ENCODE peak calls at places on chromosomes 4 and X, in seven cellular contexts. S is SK-N-SH; X is neural progenitor cell; W is CD8-positive, alpha-beta T cell; N is lower lobe of right lung; I is tibial artery; U is upper lobe of right lung. E is an unnamed sample.

GRCh38 chr4:110632506-110633357 is 9.9 kb upstream of the PITX2 start:
- DNase-seq in W (no peak), S (no peak), N (no peak), I (no peak), X (peak; percentile 59), U (no peak), E (no peak)

GRCh38 chr4:78484574-78484973 is 67.0 kb upstream of the ANXA3 start:
- DNase-seq in W (no peak), S (no peak), N (no peak), X (no peak), I (no peak), U (no peak), E (no peak)

GRCh38 chr4:6929735-6930464 is 20.3 kb downstream of the TBC1D14 start:
- DNase-seq in U (no peak), W (no peak), S (no peak), N (no peak), X (peak; percentile 55), I (no peak), E (no peak)

GRCh38 chr4:156237192-156237591 is 283.5 kb upstream of the CTSO start:
- DNase-seq in I (no peak), U (no peak), W (no peak), S (no peak), N (no peak), X (no peak), E (no peak)

GRCh38 chrX:138858438-138858837 is 146.9 kb upstream of the FGF13 start:
- DNase-seq in X (no peak), W (no peak), N (no peak), I (no peak), U (no peak), S (no peak), E (no peak)

GRCh38 chr4:108393870-108394269 is 225.1 kb upstream of the LEF1 start:
- DNase-seq in N (no peak), I (no peak), W (no peak), S (no peak), X (peak; percentile 72), U (no peak), E (no peak)

GRCh38 chrX:149979126-149979644 is 40.9 kb upstream of the EOLA2 start:
- DNase-seq in W (no peak), X (no peak), U (no peak), N (no peak), S (no peak), I (no peak), E (no peak)

GRCh38 chr4:79652232-79652631 is 244.2 kb upstream of the GK2 start:
- DNase-seq in X (no peak), U (no peak), S (no peak), W (no peak), I (no peak), N (no peak), E (no peak)

GRCh38 chr4:93334003-93334402 is 494.6 kb upstream of the ATOH1 start:
- DNase-seq in X (no peak), U (no peak), S (no peak), I (no peak), N (no peak), W (no peak), E (no peak)

GRCh38 chr4:108107729-108108382 is 60.9 kb downstream of the LEF1 start:
- DNase-seq in W (peak; percentile 40), I (no peak), S (no peak), U (no peak), X (no peak), N (no peak), E (no peak)

GRCh38 chrX:70281951-70282350 is at the start of gene RAB41:
- DNase-seq in U (no peak), X (no peak), W (no peak), S (no peak), I (no peak), N (no peak), E (no peak)

GRCh38 chrX:136714626-136715599 is 65.8 kb downstream of the ARHGEF6 start:
- DNase-seq in X (no peak), U (no peak), N (no peak), S (no peak), I (no peak), W (no peak), E (no peak)

GRCh38 chrX:151505796-151506195 is 57.7 kb upstream of the PASD1 start:
- DNase-seq in X (peak; percentile 57), U (no peak), S (peak; percentile 4), N (no peak), W (no peak), I (no peak), E (peak; percentile 54)

GRCh38 chrX:104343408-104344129 is 88.8 kb upstream of the ESX1 start:
- DNase-seq in W (no peak), N (no peak), U (no peak), I (no peak), S (peak; percentile 30), X (peak; percentile 62), E (peak; percentile 86)

GRCh38 chr4:119209077-119209476 is 3.4 kb upstream of the USP53 start:
- DNase-seq in X (no peak), I (no peak), S (no peak), W (no peak), U (no peak), N (no peak), E (no peak)

GRCh38 chr4:74999714-75000309 is 66.9 kb downstream of the PARM1 start:
- DNase-seq in W (no peak), I (no peak), X (no peak), S (no peak), U (no peak), N (no peak), E (no peak)

GRCh38 chr4:145679991-145680455 is at the start of gene C4orf51:
- DNase-seq in W (no peak), X (no peak), U (no peak), S (no peak), N (no peak), I (no peak), E (no peak)

GRCh38 chr4:57051100-57051499 is 59.1 kb downstream of the IGFBP7 start:
- DNase-seq in W (no peak), I (no peak), N (no peak), U (no peak), X (no peak), S (no peak), E (no peak)

GRCh38 chr4:101075536-101075935 is 271.8 kb downstream of the PPP3CA start:
- DNase-seq in U (no peak), I (no peak), S (no peak), X (no peak), N (no peak), W (no peak), E (no peak)

GRCh38 chr4:126386512-126386911 is 1071.8 kb downstream of the FAT4 start:
- DNase-seq in X (no peak), S (no peak), W (no peak), N (no peak), U (no peak), I (no peak), E (no peak)

GRCh38 chrX:100829730-100830129 is 9.5 kb downstream of the CSTF2 start:
- DNase-seq in U (no peak), N (no peak), W (no peak), S (no peak), X (no peak), I (no peak), E (no peak)

GRCh38 chr4:151291485-151291884 is 14.5 kb downstream of the PRSS48 start:
- DNase-seq in S (no peak), W (no peak), U (no peak), N (no peak), X (no peak), I (no peak), E (no peak)

DNA sequence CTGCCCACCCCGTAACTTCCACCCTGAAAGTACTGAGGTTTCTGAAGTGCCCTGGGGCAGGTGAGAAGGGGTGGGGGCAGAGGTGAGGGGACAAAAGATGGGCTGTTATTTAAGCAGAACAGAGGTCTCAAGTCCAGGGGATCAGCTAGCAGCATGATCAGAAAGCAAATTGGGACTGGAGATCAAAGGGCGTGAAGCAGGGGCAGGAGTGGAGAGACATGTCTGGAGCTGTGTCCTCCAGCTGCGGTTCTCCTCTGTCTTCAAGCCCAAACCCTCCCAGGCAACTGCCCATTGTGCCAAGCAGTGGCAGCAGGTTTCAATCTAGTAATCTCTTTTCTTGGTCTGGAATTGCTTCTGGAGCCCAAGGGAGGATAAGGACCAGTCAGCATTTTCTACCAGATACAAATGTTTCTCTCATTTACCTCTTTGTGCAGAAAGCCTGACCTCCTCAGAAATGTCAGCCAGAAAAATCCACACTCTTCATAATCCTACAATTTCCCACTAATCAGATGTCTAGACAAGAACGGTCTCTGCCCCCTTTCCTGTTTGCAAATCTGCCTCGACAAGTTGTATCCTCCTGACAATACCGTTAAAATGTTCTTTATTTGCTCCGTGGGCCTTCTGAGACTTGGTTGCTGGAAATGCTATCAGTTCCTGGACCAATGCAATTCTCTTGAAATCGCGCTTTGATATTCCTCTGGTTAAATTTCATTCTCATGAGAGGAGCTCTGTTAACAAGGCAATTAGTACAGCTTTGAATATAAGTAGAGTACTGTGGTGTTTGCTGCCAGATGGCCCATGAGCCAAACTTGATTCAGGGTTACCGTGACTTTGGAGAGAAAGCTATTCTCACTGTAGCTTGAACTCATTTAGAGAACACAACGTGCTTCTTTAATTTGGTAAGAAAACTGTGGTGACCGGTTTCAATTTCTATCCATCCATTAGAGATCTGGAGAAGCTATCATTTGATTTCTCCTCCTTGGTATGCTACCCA is 23.1 kb upstream of the RASL11B start:
- DNase-seq in U (no peak), N (no peak), X (no peak), I (no peak), W (no peak), S (no peak), E (no peak)
- H3K4me1 ChIP-seq in U (no peaks in the 10 kb centered on the region), N (peaks cover 10% of the 10 kb centered on the region), X (peaks cover 52% of the 10 kb centered on the region), I (no peaks in the 10 kb centered on the region), W (no peaks in the 10 kb centered on the region), S (no peaks in the 10 kb centered on the region), E (no peaks in the 10 kb centered on the region)

DNA sequence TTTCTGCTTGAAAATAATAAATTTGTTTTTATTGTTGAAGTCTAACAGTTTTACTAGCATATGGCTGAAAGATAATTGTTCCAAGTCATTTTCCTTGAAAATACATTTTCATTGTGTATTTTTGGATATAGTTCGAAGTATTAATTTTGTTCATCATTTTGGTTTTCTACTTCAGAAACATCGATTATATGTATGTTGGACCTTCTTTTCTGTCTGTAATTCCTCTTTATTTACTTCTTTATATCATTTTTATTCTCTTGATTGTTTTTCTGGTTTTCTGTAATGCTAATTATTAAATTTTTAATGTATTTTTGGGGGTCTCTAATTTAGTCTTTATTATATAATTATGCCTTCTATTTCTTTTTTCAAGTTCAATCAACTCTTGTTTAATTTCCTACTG is 407.1 kb upstream of the FRG1 start:
- DNase-seq in I (no peak), U (no peak), X (no peak), N (no peak), W (no peak), S (no peak), E (no peak)
- H3K9me3 ChIP-seq in I (peaks cover 8% of the 10 kb centered on the region), U (peaks cover 15% of the 10 kb centered on the region), X (peaks cover 21% of the 10 kb centered on the region), N (peaks cover 19% of the 10 kb centered on the region), W (no peaks in the 10 kb centered on the region), S (peaks cover 11% of the 10 kb centered on the region), E (no peaks in the 10 kb centered on the region)

GRCh38 chr4:179766938-179767337 is 2324.7 kb upstream of the AGA start:
- DNase-seq in I (no peak), N (no peak), U (no peak), S (no peak), X (no peak), W (no peak), E (no peak)
- H3K27me3 ChIP-seq in I (no peaks in the 10 kb centered on the region), N (no peaks in the 10 kb centered on the region), U (no peaks in the 10 kb centered on the region), S (no peaks in the 10 kb centered on the region), X (no peaks in the 10 kb centered on the region), W (no peaks in the 10 kb centered on the region), E (no peaks in the 10 kb centered on the region)

DNA sequence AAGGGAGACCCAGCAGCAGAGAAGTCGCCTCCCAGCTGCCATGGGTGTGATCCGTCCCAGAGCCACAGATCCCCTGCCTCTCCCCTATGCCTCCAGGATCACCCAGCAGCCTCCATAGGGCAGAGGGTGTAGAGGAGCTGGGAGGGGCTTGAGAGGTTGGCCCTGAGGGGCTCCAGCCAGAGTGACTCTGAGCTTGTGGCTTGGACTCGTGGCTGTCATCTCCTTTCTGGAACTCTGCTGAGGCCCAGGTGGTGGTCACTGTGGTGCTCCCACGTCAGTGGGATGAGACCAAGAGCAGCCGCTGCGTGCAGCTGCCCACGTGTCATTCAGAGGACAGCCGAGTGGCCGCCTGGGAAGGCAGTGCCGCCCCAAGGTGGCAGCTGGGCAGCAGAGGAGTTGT is 4.2 kb downstream of the TACC3 start:
- DNase-seq in X (no peak), S (no peak), W (no peak), I (no peak), U (no peak), N (no peak), E (no peak)
- H3K4me1 ChIP-seq in X (peaks cover 10% of the 10 kb centered on the region), S (peaks cover 28% of the 10 kb centered on the region), W (peaks cover 58% of the 10 kb centered on the region), I (peaks cover 14% of the 10 kb centered on the region), U (peaks cover 37% of the 10 kb centered on the region), N (peaks cover 62% of the 10 kb centered on the region), E (peaks cover 4% of the 10 kb centered on the region)

E was measured in HAP-1.